ENCODE peak calls at places on chromosome 10, in seven cellular contexts. C is HCT116, O is SK-N-SH, F is GM12878, W is K562, K is HepG2, H is H1. P is an unnamed sample.

GRCh38 chr10:18436902-18437301 is 214.5 kb downstream of the NSUN6 start:
- DNase-seq in C (no peak), O (no peak), F (no peak), W (no peak), K (no peak), H (no peak), P (no peak)

GRCh38 chr10:60281331-60281730 is 108.3 kb downstream of the ANK3 start:
- DNase-seq in C (no peak), O (no peak), F (no peak), W (no peak), K (no peak), H (no peak), P (no peak)

GRCh38 chr10:90326498-90327267 is 531.2 kb downstream of the HTR7 start:
- DNase-seq in C (no peak), O (no peak), F (no peak), W (no peak), K (no peak), H (no peak), P (no peak)

GRCh38 chr10:13658864-13659685 is 72.3 kb downstream of the PRPF18 start:
- DNase-seq in C (no peak), O (no peak), F (no peak), W (no peak), K (no peak), H (no peak), P (no peak)

GRCh38 chr10:75191821-75192568 is 18.6 kb upstream of the VDAC2 start:
- DNase-seq in C (no peak), O (no peak), F (no peak), W (peak), K (peak), H (no peak), P (no peak)

GRCh38 chr10:70162892-70163201 is 7.5 kb downstream of the SAR1A start:
- DNase-seq in C (no peak), O (no peak), F (peak), W (no peak), K (no peak), H (no peak), P (no peak)

GRCh38 chr10:76106611-76107010 is 675.2 kb downstream of the LRMDA start:
- DNase-seq in C (no peak), O (no peak), F (no peak), W (no peak), K (no peak), H (no peak), P (no peak)

GRCh38 chr10:51564896-51565505 is 134.4 kb downstream of the CSTF2T start:
- DNase-seq in C (no peak), O (no peak), F (no peak), W (no peak), K (no peak), H (no peak), P (no peak)

GRCh38 chr10:44386546-44387052 is 1.7 kb upstream of the CXCL12 start:
- DNase-seq in C (no peak), O (peak), F (no peak), W (peak), K (peak), H (no peak), P (peak)

GRCh38 chr10:33723181-33723580 is 388.7 kb upstream of the NRP1 start:
- DNase-seq in C (no peak), O (no peak), F (no peak), W (no peak), K (no peak), H (no peak), P (no peak)

GRCh38 chr10:48309711-48310226 is 3.3 kb downstream of the MAPK8 start:
- DNase-seq in C (peak), O (peak), F (no peak), W (no peak), K (peak), H (no peak), P (peak)

GRCh38 chr10:91883549-91884542 is 25.4 kb downstream of the FGFBP3 start:
- DNase-seq in C (no peak), O (no peak), F (no peak), W (no peak), K (peak), H (no peak), P (peak)

GRCh38 chr10:129059977-129060376 is 407.1 kb upstream of the MGMT start:
- DNase-seq in C (no peak), O (no peak), F (no peak), W (no peak), K (no peak), H (no peak), P (no peak)

GRCh38 chr10:15789793-15790525 is 70.2 kb upstream of the ITGA8 start:
- DNase-seq in C (no peak), O (no peak), F (no peak), W (no peak), K (no peak), H (no peak), P (no peak)

GRCh38 chr10:131691481-131692090 is 209.2 kb upstream of the PPP2R2D start:
- DNase-seq in C (no peak), O (no peak), F (no peak), W (no peak), K (no peak), H (no peak), P (no peak)

GRCh38 chr10:45660876-45661411 is 11.6 kb downstream of the ZFAND4 start:
- DNase-seq in C (no peak), O (no peak), F (no peak), W (no peak), K (no peak), H (no peak), P (no peak)

GRCh38 chr10:60032723-60033122 is 126.4 kb upstream of the CCDC6 start:
- DNase-seq in C (peak), O (peak), F (peak), W (peak), K (peak), H (no peak), P (peak)

GRCh38 chr10:100980327-100981110 is 6.8 kb downstream of the MRPL43 start:
- DNase-seq in C (no peak), O (no peak), F (no peak), W (no peak), K (no peak), H (no peak), P (no peak)

GRCh38 chr10:19848226-19848950 is 32.2 kb downstream of the PLXDC2 start:
- DNase-seq in C (no peak), O (no peak), F (no peak), W (no peak), K (no peak), H (no peak), P (no peak)

GRCh38 chr10:132606536-132607316 is 69.1 kb downstream of the INPP5A start:
- DNase-seq in C (no peak), O (peak), F (no peak), W (no peak), K (peak), H (no peak), P (no peak)

GRCh38 chr10:84348860-84349259 is 20.5 kb downstream of the CCSER2 start:
- DNase-seq in C (no peak), O (no peak), F (no peak), W (no peak), K (no peak), H (no peak), P (no peak)

GRCh38 chr10:125283191-125283590 is 122.8 kb upstream of the CTBP2 start:
- DNase-seq in C (no peak), O (peak), F (no peak), W (no peak), K (no peak), H (no peak), P (no peak)

GRCh38 chr10:88190123-88190522 is 326.7 kb downstream of the PTEN start:
- DNase-seq in C (no peak), O (no peak), F (no peak), W (no peak), K (no peak), H (no peak), P (no peak)

GRCh38 chr10:132206377-132206745 is 19.6 kb downstream of the DPYSL4 start:
- DNase-seq in C (no peak), O (no peak), F (no peak), W (no peak), K (no peak), H (no peak), P (no peak)

GRCh38 chr10:118036281-118036875 is 10.4 kb downstream of the RAB11FIP2 start:
- DNase-seq in C (no peak), O (no peak), F (no peak), W (no peak), K (no peak), H (no peak), P (no peak)
- TF ChIP-seq JUND in C (no peak), O (no peak), F (no peak), W (no peak), K (no peak), H (no peak), P (no peak)

GRCh38 chr10:371515-371914 is 236.3 kb downstream of the ZMYND11 start:
- DNase-seq in C (no peak), O (no peak), F (no peak), W (no peak), K (no peak), H (no peak), P (no peak)

GRCh38 chr10:372566-372965 is 237.3 kb downstream of the ZMYND11 start:
- DNase-seq in C (no peak), O (peak), F (no peak), W (no peak), K (no peak), H (no peak), P (no peak)

GRCh38 chr10:374354-374753 is 239.1 kb downstream of the ZMYND11 start:
- DNase-seq in C (no peak), O (peak), F (no peak), W (no peak), K (no peak), H (no peak), P (no peak)

GRCh38 chr10:373516-374309 is 238.5 kb downstream of the ZMYND11 start:
- DNase-seq in C (no peak), O (peak), F (no peak), W (no peak), K (peak), H (no peak), P (no peak)

GRCh38 chr10:373015-373414 is 237.8 kb downstream of the ZMYND11 start:
- DNase-seq in C (no peak), O (peak), F (no peak), W (no peak), K (peak), H (no peak), P (peak)
- TF ChIP-seq JUND in C (no peak), O (no peak), F (no peak), W (no peak), K (no peak), H (no peak), P (no peak)

GRCh38 chr10:24518981-24519597 is 204.6 kb downstream of the ARHGAP21 start:
- DNase-seq in C (peak), O (peak), F (no peak), W (peak), K (peak), H (no peak), P (peak)

GRCh38 chr10:24518411-24518810 is 205.3 kb downstream of the ARHGAP21 start:
- DNase-seq in C (no peak), O (no peak), F (no peak), W (no peak), K (peak), H (no peak), P (no peak)

GRCh38 chr10:24515481-24515880 is 208.2 kb downstream of the ARHGAP21 start:
- DNase-seq in C (no peak), O (no peak), F (no peak), W (no peak), K (no peak), H (no peak), P (no peak)

GRCh38 chr10:24513155-24513554 is 210.5 kb downstream of the ARHGAP21 start:
- DNase-seq in C (no peak), O (no peak), F (no peak), W (no peak), K (no peak), H (no peak), P (no peak)
- TF ChIP-seq JUND in C (no peak), O (no peak), F (no peak), W (no peak), K (no peak), H (no peak), P (no peak)

GRCh38 chr10:66591865-66592264 is 334.0 kb upstream of the LRRTM3 start:
- DNase-seq in C (no peak), O (no peak), F (no peak), W (no peak), K (no peak), H (no peak), P (no peak)

GRCh38 chr10:66586897-66587679 is 338.7 kb upstream of the LRRTM3 start:
- DNase-seq in C (no peak), O (no peak), F (no peak), W (no peak), K (no peak), H (no peak), P (no peak)

GRCh38 chr10:66587680-66588050 is 338.2 kb upstream of the LRRTM3 start:
- DNase-seq in C (no peak), O (no peak), F (no peak), W (no peak), K (no peak), H (no peak), P (no peak)

GRCh38 chr10:66586073-66586472 is 339.8 kb upstream of the LRRTM3 start:
- DNase-seq in C (no peak), O (no peak), F (no peak), W (no peak), K (no peak), H (no peak), P (no peak)
- TF ChIP-seq JUND in C (no peak), O (no peak), F (no peak), W (no peak), K (no peak), H (no peak), P (no peak)

GRCh38 chr10:112934193-112934592 is 15.9 kb upstream of the TCF7L2 start:
- DNase-seq in C (no peak), O (no peak), F (no peak), W (no peak), K (no peak), H (no peak), P (no peak)

GRCh38 chr10:112938808-112939482 is 11.1 kb upstream of the TCF7L2 start:
- DNase-seq in C (no peak), O (no peak), F (no peak), W (no peak), K (no peak), H (no peak), P (no peak)
- TF ChIP-seq JUND in C (no peak), O (no peak), F (no peak), W (no peak), K (no peak), H (no peak), P (no peak)

DNA sequence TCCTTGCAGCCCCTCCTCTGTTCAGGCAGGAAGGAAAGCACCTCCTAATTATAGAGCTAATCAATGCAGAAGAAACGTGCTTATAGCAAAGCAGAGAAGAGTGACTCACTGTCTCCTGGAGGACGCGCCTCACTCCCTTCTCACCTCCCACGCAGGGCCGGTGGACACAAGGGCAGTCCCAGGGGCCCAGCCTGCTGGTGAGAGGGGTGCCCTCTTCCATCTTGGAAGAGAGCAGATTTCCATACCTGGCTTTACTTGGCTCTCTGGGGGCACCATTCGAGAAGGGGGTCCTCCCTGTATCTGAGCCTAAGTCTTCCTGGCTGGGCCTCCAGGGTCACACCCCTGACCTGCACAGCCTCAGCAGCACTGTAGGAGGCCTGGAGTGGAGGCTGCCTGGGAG is 55.8 kb downstream of the RASGEF1A start:
- DNase-seq in C (no peak), O (no peak), F (no peak), W (peak), K (no peak), H (no peak), P (no peak)
- TF ChIP-seq JUND in C (no peak), O (no peak), F (no peak), W (peak), K (no peak), H (no peak), P (no peak)

DNA sequence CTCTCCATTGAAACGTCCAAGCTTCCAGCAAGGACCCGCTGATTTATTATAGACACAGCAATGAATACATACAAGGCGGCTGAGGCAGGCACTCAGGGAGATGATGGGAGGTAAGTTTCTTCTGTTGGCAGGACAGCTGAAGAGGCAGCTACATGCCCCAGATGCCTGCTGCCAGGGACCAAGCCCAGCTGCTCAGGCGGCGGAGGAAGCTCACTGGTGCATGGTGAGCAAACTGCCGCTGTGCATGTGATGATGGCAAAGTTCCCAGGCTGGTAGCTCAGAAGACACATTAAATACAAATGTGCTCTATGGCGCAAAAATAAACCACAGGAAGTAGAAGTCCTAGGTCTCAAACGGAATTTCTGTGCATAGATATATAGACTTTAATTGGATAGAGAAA is 2.3 kb downstream of the DNTT start:
- DNase-seq in C (no peak), O (no peak), F (no peak), W (no peak), K (no peak), H (no peak), P (no peak)
- TF ChIP-seq JUND in C (no peak), O (no peak), F (no peak), W (no peak), K (no peak), H (no peak), P (no peak)

P was measured in T47D.